ENCODE peak calls at places on chromosomes 6 and 20, in nine cellular contexts. One of them, this sample, is unnamed.

GRCh38 chr6:108948252-108948651 is 100.0 kb downstream of the ARMC2 start:
- DNase-seq in Panc1: no peak
- DNase-seq in astrocyte of the spinal cord: no peak
- DNase-seq in foreskin fibroblast: peak
- DNase-seq in NB4: no peak
- DNase-seq in GM13977: no peak
- DNase-seq in CD4-positive, alpha-beta T cell: no peak
- DNase-seq in CD8-positive, alpha-beta T cell: no peak
- DNase-seq in heart right ventricle: no peak
- DNase-seq in this sample: no peak

GRCh38 chr6:155408981-155409380 is 46.7 kb downstream of the NOX3 start:
- DNase-seq in GM13977: no peak
- DNase-seq in Panc1: no peak
- DNase-seq in astrocyte of the spinal cord: no peak
- DNase-seq in CD8-positive, alpha-beta T cell: no peak
- DNase-seq in CD4-positive, alpha-beta T cell: no peak
- DNase-seq in foreskin fibroblast: no peak
- DNase-seq in NB4: no peak
- DNase-seq in heart right ventricle: no peak
- DNase-seq in this sample: no peak

GRCh38 chr6:36216559-36216958 is 20.0 kb downstream of the BRPF3 start:
- DNase-seq in Panc1: no peak
- DNase-seq in CD8-positive, alpha-beta T cell: no peak
- DNase-seq in astrocyte of the spinal cord: peak
- DNase-seq in foreskin fibroblast: peak
- DNase-seq in heart right ventricle: no peak
- DNase-seq in GM13977: no peak
- DNase-seq in NB4: no peak
- DNase-seq in CD4-positive, alpha-beta T cell: no peak
- DNase-seq in this sample: no peak

GRCh38 chr6:12150812-12151432 is 138.8 kb downstream of the HIVEP1 start:
- DNase-seq in heart right ventricle: no peak
- DNase-seq in GM13977: no peak
- DNase-seq in CD8-positive, alpha-beta T cell: peak
- DNase-seq in CD4-positive, alpha-beta T cell: peak
- DNase-seq in foreskin fibroblast: peak
- DNase-seq in NB4: peak
- DNase-seq in astrocyte of the spinal cord: no peak
- DNase-seq in Panc1: no peak
- DNase-seq in this sample: no peak

GRCh38 chr6:43910638-43911353 is 140.8 kb downstream of the VEGFA start:
- DNase-seq in NB4: peak
- DNase-seq in CD4-positive, alpha-beta T cell: no peak
- DNase-seq in foreskin fibroblast: peak
- DNase-seq in astrocyte of the spinal cord: peak
- DNase-seq in Panc1: peak
- DNase-seq in CD8-positive, alpha-beta T cell: no peak
- DNase-seq in GM13977: no peak
- DNase-seq in heart right ventricle: no peak
- DNase-seq in this sample: no peak

GRCh38 chr6:158405933-158406332 is 93.7 kb downstream of the TULP4 start:
- DNase-seq in CD8-positive, alpha-beta T cell: no peak
- DNase-seq in heart right ventricle: no peak
- DNase-seq in NB4: no peak
- DNase-seq in GM13977: no peak
- DNase-seq in Panc1: no peak
- DNase-seq in astrocyte of the spinal cord: no peak
- DNase-seq in CD4-positive, alpha-beta T cell: no peak
- DNase-seq in foreskin fibroblast: no peak
- DNase-seq in this sample: no peak

GRCh38 chr6:151616091-151616513 is 122.3 kb downstream of the CCDC170 start:
- DNase-seq in CD4-positive, alpha-beta T cell: no peak
- DNase-seq in foreskin fibroblast: no peak
- DNase-seq in NB4: no peak
- DNase-seq in GM13977: no peak
- DNase-seq in astrocyte of the spinal cord: no peak
- DNase-seq in CD8-positive, alpha-beta T cell: no peak
- DNase-seq in heart right ventricle: no peak
- DNase-seq in Panc1: no peak
- DNase-seq in this sample: no peak

GRCh38 chr20:33306807-33307206 is 23.8 kb downstream of the BPIFB1 start:
- DNase-seq in Panc1: no peak
- DNase-seq in CD4-positive, alpha-beta T cell: no peak
- DNase-seq in heart right ventricle: no peak
- DNase-seq in CD8-positive, alpha-beta T cell: no peak
- DNase-seq in astrocyte of the spinal cord: no peak
- DNase-seq in foreskin fibroblast: no peak
- DNase-seq in NB4: no peak
- DNase-seq in GM13977: no peak
- DNase-seq in this sample: no peak

GRCh38 chr6:112153926-112154621 is 66.7 kb downstream of the FAM229B start:
- DNase-seq in CD8-positive, alpha-beta T cell: no peak
- DNase-seq in astrocyte of the spinal cord: peak
- DNase-seq in heart right ventricle: no peak
- DNase-seq in foreskin fibroblast: peak
- DNase-seq in NB4: peak
- DNase-seq in Panc1: peak
- DNase-seq in GM13977: no peak
- DNase-seq in CD4-positive, alpha-beta T cell: no peak
- DNase-seq in this sample: no peak

GRCh38 chr6:83594936-83595335 is 82.6 kb downstream of the PRSS35 start:
- DNase-seq in NB4: no peak
- DNase-seq in GM13977: no peak
- DNase-seq in heart right ventricle: no peak
- DNase-seq in foreskin fibroblast: no peak
- DNase-seq in CD4-positive, alpha-beta T cell: no peak
- DNase-seq in CD8-positive, alpha-beta T cell: no peak
- DNase-seq in Panc1: no peak
- DNase-seq in astrocyte of the spinal cord: no peak
- DNase-seq in this sample: no peak

GRCh38 chr20:18628330-18628941 is 40.6 kb downstream of the DTD1 start:
- DNase-seq in foreskin fibroblast: no peak
- DNase-seq in CD4-positive, alpha-beta T cell: no peak
- DNase-seq in NB4: no peak
- DNase-seq in heart right ventricle: no peak
- DNase-seq in CD8-positive, alpha-beta T cell: no peak
- DNase-seq in astrocyte of the spinal cord: no peak
- DNase-seq in GM13977: no peak
- DNase-seq in Panc1: no peak
- DNase-seq in this sample: no peak

GRCh38 chr6:24836116-24836515 is 37.4 kb upstream of the ARMH2 start:
- DNase-seq in heart right ventricle: no peak
- DNase-seq in foreskin fibroblast: no peak
- DNase-seq in CD4-positive, alpha-beta T cell: no peak
- DNase-seq in GM13977: no peak
- DNase-seq in NB4: no peak
- DNase-seq in astrocyte of the spinal cord: peak
- DNase-seq in Panc1: no peak
- DNase-seq in CD8-positive, alpha-beta T cell: no peak
- DNase-seq in this sample: no peak

GRCh38 chr6:13614126-13614925 is 809 bp upstream of the NOL7 start:
- DNase-seq in astrocyte of the spinal cord: no peak
- DNase-seq in heart right ventricle: peak
- DNase-seq in foreskin fibroblast: peak
- DNase-seq in CD4-positive, alpha-beta T cell: no peak
- DNase-seq in CD8-positive, alpha-beta T cell: peak
- DNase-seq in NB4: peak
- DNase-seq in Panc1: no peak
- DNase-seq in GM13977: peak
- DNase-seq in this sample: no peak

GRCh38 chr20:9359561-9360308 is 154.7 kb upstream of the LAMP5 start:
- DNase-seq in foreskin fibroblast: peak
- DNase-seq in CD4-positive, alpha-beta T cell: no peak
- DNase-seq in astrocyte of the spinal cord: peak
- DNase-seq in Panc1: peak
- DNase-seq in CD8-positive, alpha-beta T cell: no peak
- DNase-seq in NB4: peak
- DNase-seq in heart right ventricle: peak
- DNase-seq in GM13977: no peak
- DNase-seq in this sample: no peak

GRCh38 chr20:19756756-19757486 is 1.1 kb upstream of the RIN2 start:
- DNase-seq in CD4-positive, alpha-beta T cell: no peak
- DNase-seq in CD8-positive, alpha-beta T cell: no peak
- DNase-seq in astrocyte of the spinal cord: peak
- DNase-seq in GM13977: no peak
- DNase-seq in NB4: no peak
- DNase-seq in foreskin fibroblast: no peak
- DNase-seq in Panc1: no peak
- DNase-seq in heart right ventricle: no peak
- DNase-seq in this sample: no peak

GRCh38 chr6:5085638-5086293 is 625 bp downstream of the PPP1R3G start:
- DNase-seq in NB4: peak
- DNase-seq in astrocyte of the spinal cord: peak
- DNase-seq in foreskin fibroblast: peak
- DNase-seq in Panc1: no peak
- DNase-seq in CD4-positive, alpha-beta T cell: no peak
- DNase-seq in GM13977: peak
- DNase-seq in heart right ventricle: no peak
- DNase-seq in CD8-positive, alpha-beta T cell: no peak
- DNase-seq in this sample: no peak

GRCh38 chr6:157021267-157022021 is 244.3 kb downstream of the ARID1B start:
- DNase-seq in astrocyte of the spinal cord: peak
- DNase-seq in NB4: peak
- DNase-seq in heart right ventricle: peak
- DNase-seq in GM13977: peak
- DNase-seq in foreskin fibroblast: peak
- DNase-seq in CD8-positive, alpha-beta T cell: peak
- DNase-seq in Panc1: no peak
- DNase-seq in CD4-positive, alpha-beta T cell: peak
- DNase-seq in this sample: peak
- TF ChIP-seq CTCF in astrocyte of the spinal cord: peak
- TF ChIP-seq CTCF in NB4: no peak
- TF ChIP-seq CTCF in heart right ventricle: peak
- TF ChIP-seq CTCF in GM13977: peak
- TF ChIP-seq CTCF in foreskin fibroblast: peak
- TF ChIP-seq CTCF in CD8-positive, alpha-beta T cell: no peak
- TF ChIP-seq CTCF in Panc1: peak
- TF ChIP-seq CTCF in CD4-positive, alpha-beta T cell: peak
- TF ChIP-seq CTCF in this sample: peak

GRCh38 chr6:90983462-90983861 is 396.6 kb upstream of the MAP3K7 start:
- DNase-seq in Panc1: no peak
- DNase-seq in astrocyte of the spinal cord: no peak
- DNase-seq in foreskin fibroblast: no peak
- DNase-seq in CD4-positive, alpha-beta T cell: no peak
- DNase-seq in heart right ventricle: no peak
- DNase-seq in GM13977: no peak
- DNase-seq in CD8-positive, alpha-beta T cell: no peak
- DNase-seq in NB4: no peak
- DNase-seq in this sample: no peak

GRCh38 chr6:90978046-90978445 is 391.2 kb upstream of the MAP3K7 start:
- DNase-seq in heart right ventricle: no peak
- DNase-seq in GM13977: no peak
- DNase-seq in astrocyte of the spinal cord: no peak
- DNase-seq in Panc1: no peak
- DNase-seq in CD8-positive, alpha-beta T cell: no peak
- DNase-seq in NB4: no peak
- DNase-seq in CD4-positive, alpha-beta T cell: no peak
- DNase-seq in foreskin fibroblast: no peak
- DNase-seq in this sample: no peak

GRCh38 chr6:90977513-90977912 is 390.6 kb upstream of the MAP3K7 start:
- DNase-seq in CD4-positive, alpha-beta T cell: no peak
- DNase-seq in NB4: no peak
- DNase-seq in heart right ventricle: no peak
- DNase-seq in foreskin fibroblast: no peak
- DNase-seq in CD8-positive, alpha-beta T cell: no peak
- DNase-seq in GM13977: no peak
- DNase-seq in Panc1: no peak
- DNase-seq in astrocyte of the spinal cord: no peak
- DNase-seq in this sample: no peak

GRCh38 chr6:90982581-90982980 is 395.7 kb upstream of the MAP3K7 start:
- DNase-seq in CD4-positive, alpha-beta T cell: no peak
- DNase-seq in GM13977: no peak
- DNase-seq in NB4: no peak
- DNase-seq in heart right ventricle: no peak
- DNase-seq in foreskin fibroblast: no peak
- DNase-seq in astrocyte of the spinal cord: no peak
- DNase-seq in CD8-positive, alpha-beta T cell: no peak
- DNase-seq in Panc1: no peak
- DNase-seq in this sample: no peak

DNA sequence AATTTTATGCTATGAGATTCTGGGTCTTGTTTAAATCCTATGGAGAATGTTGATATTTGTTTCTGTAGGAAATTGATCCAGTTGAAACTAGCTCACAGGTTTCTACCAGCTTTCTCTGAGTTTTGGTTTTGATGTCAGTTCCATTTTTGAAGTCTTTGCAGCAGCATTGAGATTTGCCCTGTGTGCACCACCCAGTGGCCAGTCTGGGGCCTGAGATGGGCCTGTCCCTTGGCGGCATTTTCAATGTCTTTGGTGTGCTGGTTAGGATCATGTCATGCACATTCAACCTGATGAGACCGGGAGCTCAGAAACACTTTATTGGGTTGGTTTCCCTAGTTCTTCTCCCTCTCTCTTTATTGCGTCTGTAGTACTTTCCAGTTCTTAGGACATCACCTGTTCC is 395.2 kb upstream of the MAP3K7 start:
- DNase-seq in foreskin fibroblast: no peak
- DNase-seq in CD4-positive, alpha-beta T cell: no peak
- DNase-seq in heart right ventricle: no peak
- DNase-seq in NB4: no peak
- DNase-seq in CD8-positive, alpha-beta T cell: no peak
- DNase-seq in Panc1: no peak
- DNase-seq in astrocyte of the spinal cord: no peak
- DNase-seq in GM13977: no peak
- DNase-seq in this sample: no peak
- TF ChIP-seq CTCF in foreskin fibroblast: no peak
- TF ChIP-seq CTCF in CD4-positive, alpha-beta T cell: no peak
- TF ChIP-seq CTCF in heart right ventricle: no peak
- TF ChIP-seq CTCF in NB4: no peak
- TF ChIP-seq CTCF in CD8-positive, alpha-beta T cell: no peak
- TF ChIP-seq CTCF in Panc1: no peak
- TF ChIP-seq CTCF in astrocyte of the spinal cord: no peak
- TF ChIP-seq CTCF in GM13977: no peak
- TF ChIP-seq CTCF in this sample: no peak

DNA sequence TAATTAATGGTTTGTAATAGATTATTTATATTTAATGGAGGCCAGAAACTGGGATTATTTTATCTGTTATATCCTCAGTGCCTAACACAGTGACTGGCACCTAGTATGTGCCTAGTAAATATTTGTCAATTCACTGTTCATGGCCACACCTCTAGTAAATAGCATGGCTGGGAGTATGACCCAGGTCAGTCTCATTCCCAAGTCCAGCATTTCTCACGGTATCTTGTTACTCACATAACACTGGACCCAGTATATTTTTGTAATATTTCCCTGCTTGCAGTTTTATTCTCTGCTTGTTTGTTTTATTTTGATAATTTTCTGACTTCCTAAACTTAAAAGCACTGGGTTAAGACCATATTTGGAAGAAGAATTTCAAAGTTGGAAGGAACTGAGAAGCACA is 47.7 kb downstream of the CTNNBL1 start:
- DNase-seq in heart right ventricle: no peak
- DNase-seq in CD4-positive, alpha-beta T cell: no peak
- DNase-seq in GM13977: no peak
- DNase-seq in astrocyte of the spinal cord: peak
- DNase-seq in foreskin fibroblast: no peak
- DNase-seq in NB4: no peak
- DNase-seq in Panc1: no peak
- DNase-seq in CD8-positive, alpha-beta T cell: no peak
- DNase-seq in this sample: no peak
- TF ChIP-seq CTCF in heart right ventricle: no peak
- TF ChIP-seq CTCF in CD4-positive, alpha-beta T cell: no peak
- TF ChIP-seq CTCF in GM13977: no peak
- TF ChIP-seq CTCF in astrocyte of the spinal cord: no peak
- TF ChIP-seq CTCF in foreskin fibroblast: no peak
- TF ChIP-seq CTCF in NB4: no peak
- TF ChIP-seq CTCF in Panc1: no peak
- TF ChIP-seq CTCF in CD8-positive, alpha-beta T cell: no peak
- TF ChIP-seq CTCF in this sample: no peak

GRCh38 chr6:150056916-150057315 is 12.0 kb downstream of the ULBP3 start:
- DNase-seq in foreskin fibroblast: no peak
- DNase-seq in NB4: no peak
- DNase-seq in Panc1: no peak
- DNase-seq in CD8-positive, alpha-beta T cell: no peak
- DNase-seq in GM13977: no peak
- DNase-seq in astrocyte of the spinal cord: no peak
- DNase-seq in heart right ventricle: no peak
- DNase-seq in CD4-positive, alpha-beta T cell: no peak
- DNase-seq in this sample: no peak
- TF ChIP-seq CTCF in foreskin fibroblast: no peak
- TF ChIP-seq CTCF in NB4: no peak
- TF ChIP-seq CTCF in Panc1: no peak
- TF ChIP-seq CTCF in CD8-positive, alpha-beta T cell: no peak
- TF ChIP-seq CTCF in GM13977: no peak
- TF ChIP-seq CTCF in astrocyte of the spinal cord: no peak
- TF ChIP-seq CTCF in heart right ventricle: no peak
- TF ChIP-seq CTCF in CD4-positive, alpha-beta T cell: no peak
- TF ChIP-seq CTCF in this sample: no peak

This sample was measured in natural killer cell.